ENCODE peak calls at places on chromosomes 6 and 20, in nine cellular contexts. U is neuronal stem cell; W is aorta; F is stimulated activated CD4-positive, alpha-beta T cell treated with anti-CD3 and anti-CD28 coated beads, Interleukin-4, amount 100 ng/mL, for 48 hours; M is heart left ventricle; H is NCI-H1417; O is cardiac fibroblast; C is stimulated activated CD8-positive, alpha-beta memory T cell treated with anti-CD3 and anti-CD28 coated beads, Interleukin-7, amount 100 ng/mL, for 24 hours; Z is HT1080. P is an unnamed sample.

GRCh38 chr20:26276811-26277210 is 580.2 kb upstream of the ZNF337 start:
- DNase-seq in W (peak; percentile 32), Z (no peak), O (peak; percentile 4), C (no peak), U (no peak), F (no peak), H (peak; percentile 40), M (no peak), P (no peak)

GRCh38 chr6:136294621-136295020 is 5.0 kb upstream of the BCLAF1 start:
- DNase-seq in W (no peak), Z (no peak), O (no peak), C (no peak), H (no peak), U (no peak), F (no peak), M (no peak), P (no peak)

GRCh38 chr6:106670236-106670635 is 40.9 kb downstream of the QRSL1 start:
- DNase-seq in F (no peak), H (no peak), Z (no peak), M (no peak), O (no peak), U (no peak), C (no peak), W (no peak), P (no peak)

GRCh38 chr6:85458782-85459181 is 8.9 kb downstream of the NT5E start:
- DNase-seq in H (no peak), F (no peak), O (peak; percentile 49), U (no peak), C (no peak), W (no peak), Z (peak; percentile 73), M (no peak), P (peak; percentile 68)

GRCh38 chr6:161161889-161162624 is 111.8 kb downstream of the AGPAT4 start:
- DNase-seq in F (no peak), U (no peak), Z (no peak), M (no peak), C (no peak), W (no peak), O (peak; percentile 20), H (no peak), P (no peak)

GRCh38 chr20:33933469-33933909 is 60.2 kb upstream of the RALY start:
- DNase-seq in W (peak; percentile 79), O (peak; percentile 76), F (peak; percentile 37), H (peak; percentile 25), C (no peak), M (peak; percentile 57), U (peak; percentile 38), Z (peak; percentile 22), P (peak; percentile 61)

GRCh38 chr20:1784586-1784985 is 110.6 kb upstream of the SIRPA start:
- DNase-seq in O (no peak), Z (no peak), F (no peak), U (no peak), W (no peak), M (no peak), H (no peak), C (no peak), P (no peak)

GRCh38 chr6:138001750-138002349 is 105.4 kb downstream of the PERP start:
- DNase-seq in Z (peak; percentile 55), W (peak; percentile 49), H (peak; percentile 74), C (peak; percentile 33), M (peak; percentile 57), F (peak; percentile 55), U (peak; percentile 37), O (peak; percentile 70), P (peak; percentile 73)

GRCh38 chr20:18739785-18740184 is 73.8 kb upstream of the SCP2D1 start:
- DNase-seq in U (peak; percentile 6), M (no peak), O (peak; percentile 62), Z (no peak), F (no peak), C (no peak), W (no peak), H (no peak), P (no peak)

GRCh38 chr20:51934301-51935002 is 132.1 kb upstream of the SALL4 start:
- DNase-seq in W (no peak), H (peak; percentile 30), Z (no peak), U (no peak), F (no peak), M (no peak), C (no peak), O (no peak), P (peak; percentile 46)

GRCh38 chr6:96499781-96500180 is 21.8 kb upstream of the UFL1 start:
- DNase-seq in Z (peak; percentile 24), F (no peak), C (no peak), O (no peak), U (no peak), W (peak; percentile 42), H (no peak), M (no peak), P (no peak)

GRCh38 chr6:140355476-140355875 is 981.0 kb upstream of the CITED2 start:
- DNase-seq in C (no peak), F (no peak), W (no peak), M (no peak), H (no peak), U (no peak), O (no peak), Z (no peak), P (no peak)

GRCh38 chr6:53529324-53530036 is 15.4 kb downstream of the GCLC start:
- DNase-seq in M (no peak), W (no peak), F (no peak), O (no peak), H (no peak), C (no peak), Z (no peak), U (no peak), P (no peak)

GRCh38 chr6:153503810-153504209 is 372.7 kb upstream of the RGS17 start:
- DNase-seq in O (no peak), H (peak; percentile 51), W (no peak), M (no peak), F (no peak), C (no peak), U (no peak), Z (no peak), P (peak; percentile 1)

GRCh38 chr6:48825501-48826317 is 637.3 kb downstream of the MMUT start:
- DNase-seq in C (no peak), F (no peak), M (no peak), U (no peak), Z (peak; percentile 5), O (peak; percentile 79), H (no peak), W (no peak), P (peak; percentile 55)

GRCh38 chr6:79250107-79250514 is 15.6 kb upstream of the HMGN3 start:
- DNase-seq in F (no peak), H (no peak), Z (peak; percentile 4), U (no peak), W (no peak), M (no peak), O (no peak), C (no peak), P (peak; percentile 11)

P was measured in dermis blood vessel endothelial cell.